ENCODE peak calls at places on chromosomes 16 and 17, in nine cellular contexts. One of them, this sample, is unnamed.

GRCh38 chr17:80270836-80271235 is 10.2 kb downstream of the RNF213 start:
- DNase-seq in heart right ventricle: no peak
- DNase-seq in glutamatergic neuron: no peak
- DNase-seq in brain microvascular endothelial cell: peak
- DNase-seq in neural progenitor cell: peak
- DNase-seq in MM.1S: no peak
- DNase-seq in tibial nerve: no peak
- DNase-seq in B cell: no peak
- DNase-seq in AG04449: no peak
- DNase-seq in this sample: no peak

GRCh38 chr17:67500677-67501300 is 123.7 kb downstream of the PITPNC1 start:
- DNase-seq in heart right ventricle: no peak
- DNase-seq in glutamatergic neuron: no peak
- DNase-seq in brain microvascular endothelial cell: no peak
- DNase-seq in neural progenitor cell: no peak
- DNase-seq in MM.1S: no peak
- DNase-seq in tibial nerve: no peak
- DNase-seq in B cell: no peak
- DNase-seq in AG04449: no peak
- DNase-seq in this sample: no peak

GRCh38 chr17:7667616-7668406 is 17.1 kb downstream of the ATP1B2 start:
- DNase-seq in heart right ventricle: no peak
- DNase-seq in glutamatergic neuron: no peak
- DNase-seq in brain microvascular endothelial cell: no peak
- DNase-seq in neural progenitor cell: no peak
- DNase-seq in MM.1S: no peak
- DNase-seq in tibial nerve: no peak
- DNase-seq in B cell: no peak
- DNase-seq in AG04449: no peak
- DNase-seq in this sample: no peak

GRCh38 chr17:60327122-60327869 is 64.6 kb downstream of the USP32 start:
- DNase-seq in heart right ventricle: no peak
- DNase-seq in glutamatergic neuron: peak
- DNase-seq in brain microvascular endothelial cell: no peak
- DNase-seq in neural progenitor cell: peak
- DNase-seq in MM.1S: no peak
- DNase-seq in tibial nerve: no peak
- DNase-seq in B cell: no peak
- DNase-seq in AG04449: no peak
- DNase-seq in this sample: no peak

GRCh38 chr16:47018223-47018891 is 44.9 kb upstream of the DNAJA2 start:
- DNase-seq in heart right ventricle: no peak
- DNase-seq in glutamatergic neuron: peak
- DNase-seq in brain microvascular endothelial cell: peak
- DNase-seq in neural progenitor cell: peak
- DNase-seq in MM.1S: peak
- DNase-seq in tibial nerve: no peak
- DNase-seq in B cell: peak
- DNase-seq in AG04449: no peak
- DNase-seq in this sample: peak

GRCh38 chr17:59756236-59756818 is 48.9 kb downstream of the VMP1 start:
- DNase-seq in heart right ventricle: no peak
- DNase-seq in glutamatergic neuron: no peak
- DNase-seq in brain microvascular endothelial cell: peak
- DNase-seq in neural progenitor cell: no peak
- DNase-seq in MM.1S: no peak
- DNase-seq in tibial nerve: no peak
- DNase-seq in B cell: no peak
- DNase-seq in AG04449: peak
- DNase-seq in this sample: peak

GRCh38 chr17:63474174-63474913 is 2.5 kb upstream of the ACE start:
- DNase-seq in heart right ventricle: peak
- DNase-seq in glutamatergic neuron: no peak
- DNase-seq in brain microvascular endothelial cell: no peak
- DNase-seq in neural progenitor cell: no peak
- DNase-seq in MM.1S: no peak
- DNase-seq in tibial nerve: no peak
- DNase-seq in B cell: no peak
- DNase-seq in AG04449: no peak
- DNase-seq in this sample: no peak

GRCh38 chr16:28167221-28167620 is 44.5 kb downstream of the XPO6 start:
- DNase-seq in heart right ventricle: no peak
- DNase-seq in glutamatergic neuron: no peak
- DNase-seq in brain microvascular endothelial cell: no peak
- DNase-seq in neural progenitor cell: no peak
- DNase-seq in MM.1S: no peak
- DNase-seq in tibial nerve: no peak
- DNase-seq in B cell: no peak
- DNase-seq in AG04449: no peak
- DNase-seq in this sample: no peak

GRCh38 chr16:16021988-16022682 is 72.7 kb downstream of the ABCC1 start:
- DNase-seq in heart right ventricle: peak
- DNase-seq in glutamatergic neuron: peak
- DNase-seq in brain microvascular endothelial cell: peak
- DNase-seq in neural progenitor cell: peak
- DNase-seq in MM.1S: no peak
- DNase-seq in tibial nerve: peak
- DNase-seq in B cell: no peak
- DNase-seq in AG04449: no peak
- DNase-seq in this sample: peak

GRCh38 chr17:56779306-56779705 is 54.4 kb downstream of the C17orf67 start:
- DNase-seq in heart right ventricle: no peak
- DNase-seq in glutamatergic neuron: no peak
- DNase-seq in brain microvascular endothelial cell: no peak
- DNase-seq in neural progenitor cell: no peak
- DNase-seq in MM.1S: no peak
- DNase-seq in tibial nerve: no peak
- DNase-seq in B cell: no peak
- DNase-seq in AG04449: no peak
- DNase-seq in this sample: no peak

GRCh38 chr17:66834426-66834918 is 445 bp upstream of the CACNG5 start:
- DNase-seq in heart right ventricle: no peak
- DNase-seq in glutamatergic neuron: no peak
- DNase-seq in brain microvascular endothelial cell: no peak
- DNase-seq in neural progenitor cell: no peak
- DNase-seq in MM.1S: no peak
- DNase-seq in tibial nerve: no peak
- DNase-seq in B cell: no peak
- DNase-seq in AG04449: no peak
- DNase-seq in this sample: no peak

GRCh38 chr17:61836266-61837174 is 26.8 kb downstream of the BRIP1 start:
- DNase-seq in heart right ventricle: no peak
- DNase-seq in glutamatergic neuron: no peak
- DNase-seq in brain microvascular endothelial cell: no peak
- DNase-seq in neural progenitor cell: no peak
- DNase-seq in MM.1S: no peak
- DNase-seq in tibial nerve: no peak
- DNase-seq in B cell: no peak
- DNase-seq in AG04449: no peak
- DNase-seq in this sample: no peak

GRCh38 chr17:61843435-61843834 is 19.9 kb downstream of the BRIP1 start:
- DNase-seq in heart right ventricle: no peak
- DNase-seq in glutamatergic neuron: no peak
- DNase-seq in brain microvascular endothelial cell: no peak
- DNase-seq in neural progenitor cell: no peak
- DNase-seq in MM.1S: no peak
- DNase-seq in tibial nerve: no peak
- DNase-seq in B cell: no peak
- DNase-seq in AG04449: no peak
- DNase-seq in this sample: no peak

GRCh38 chr17:61837175-61838051 is 25.9 kb downstream of the BRIP1 start:
- DNase-seq in heart right ventricle: peak
- DNase-seq in glutamatergic neuron: peak
- DNase-seq in brain microvascular endothelial cell: peak
- DNase-seq in neural progenitor cell: peak
- DNase-seq in MM.1S: peak
- DNase-seq in tibial nerve: peak
- DNase-seq in B cell: peak
- DNase-seq in AG04449: no peak
- DNase-seq in this sample: peak

GRCh38 chr17:61842899-61843298 is 20.4 kb downstream of the BRIP1 start:
- DNase-seq in heart right ventricle: no peak
- DNase-seq in glutamatergic neuron: no peak
- DNase-seq in brain microvascular endothelial cell: no peak
- DNase-seq in neural progenitor cell: no peak
- DNase-seq in MM.1S: no peak
- DNase-seq in tibial nerve: no peak
- DNase-seq in B cell: no peak
- DNase-seq in AG04449: no peak
- DNase-seq in this sample: no peak

DNA sequence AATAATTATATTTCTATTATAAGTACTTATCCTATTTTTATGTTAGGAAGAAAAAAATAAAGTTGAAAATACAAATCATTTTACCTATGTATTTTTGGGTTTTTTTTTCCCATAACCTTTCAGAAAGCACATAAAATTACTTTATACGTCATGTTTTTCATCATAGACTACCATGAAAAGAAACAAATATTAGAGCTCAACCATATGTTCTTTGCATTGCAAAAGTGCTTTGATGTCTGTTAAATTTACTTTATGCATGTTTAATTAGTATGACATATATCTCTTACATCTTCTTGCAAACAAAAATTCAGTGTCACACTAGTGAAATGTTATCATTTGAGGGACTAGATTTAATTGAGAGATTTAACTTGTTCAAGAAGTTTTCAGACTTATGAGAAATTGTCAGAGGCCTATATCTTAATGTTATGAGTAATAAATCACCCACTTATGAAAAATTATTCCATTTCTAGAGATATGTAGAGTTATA is 24.0 kb downstream of the BRIP1 start:
- DNase-seq in heart right ventricle: no peak
- DNase-seq in glutamatergic neuron: no peak
- DNase-seq in brain microvascular endothelial cell: no peak
- DNase-seq in neural progenitor cell: no peak
- DNase-seq in MM.1S: no peak
- DNase-seq in tibial nerve: no peak
- DNase-seq in B cell: no peak
- DNase-seq in AG04449: no peak
- DNase-seq in this sample: no peak
- TF ChIP-seq CTCF in heart right ventricle: no peak
- TF ChIP-seq CTCF in glutamatergic neuron: no peak
- TF ChIP-seq CTCF in brain microvascular endothelial cell: no peak
- TF ChIP-seq CTCF in neural progenitor cell: no peak
- TF ChIP-seq CTCF in MM.1S: no peak
- TF ChIP-seq CTCF in tibial nerve: no peak
- TF ChIP-seq CTCF in B cell: no peak
- TF ChIP-seq CTCF in AG04449: no peak
- TF ChIP-seq CTCF in this sample: no peak

DNA sequence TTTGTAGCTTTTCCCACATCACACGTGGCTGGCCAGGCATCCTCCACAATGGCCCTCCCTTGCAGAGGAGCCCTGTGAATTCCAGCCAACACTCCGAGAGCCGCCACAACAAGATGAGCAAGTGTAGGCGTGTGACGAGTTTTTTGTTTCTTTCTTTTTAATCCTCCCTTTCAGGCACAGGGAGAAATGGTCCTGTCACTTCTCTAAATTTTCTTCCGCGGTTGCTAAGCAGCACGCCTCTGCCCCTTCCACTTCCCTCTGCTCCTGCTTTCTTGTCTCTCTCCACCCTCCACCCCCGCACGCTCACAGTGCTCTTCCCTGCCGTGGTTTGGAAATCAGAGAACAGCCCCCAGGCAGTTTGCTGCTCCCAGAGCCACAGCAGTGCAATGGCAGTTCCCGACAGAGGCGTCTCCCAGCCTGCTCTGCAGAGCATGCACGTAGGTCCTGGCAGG is 68.0 kb upstream of the MRTFB start:
- DNase-seq in heart right ventricle: peak
- DNase-seq in glutamatergic neuron: peak
- DNase-seq in brain microvascular endothelial cell: peak
- DNase-seq in neural progenitor cell: peak
- DNase-seq in MM.1S: no peak
- DNase-seq in tibial nerve: peak
- DNase-seq in B cell: no peak
- DNase-seq in AG04449: no peak
- DNase-seq in this sample: peak
- TF ChIP-seq CTCF in heart right ventricle: no peak
- TF ChIP-seq CTCF in glutamatergic neuron: no peak
- TF ChIP-seq CTCF in brain microvascular endothelial cell: peak
- TF ChIP-seq CTCF in neural progenitor cell: peak
- TF ChIP-seq CTCF in MM.1S: no peak
- TF ChIP-seq CTCF in tibial nerve: no peak
- TF ChIP-seq CTCF in B cell: no peak
- TF ChIP-seq CTCF in AG04449: no peak
- TF ChIP-seq CTCF in this sample: no peak

DNA sequence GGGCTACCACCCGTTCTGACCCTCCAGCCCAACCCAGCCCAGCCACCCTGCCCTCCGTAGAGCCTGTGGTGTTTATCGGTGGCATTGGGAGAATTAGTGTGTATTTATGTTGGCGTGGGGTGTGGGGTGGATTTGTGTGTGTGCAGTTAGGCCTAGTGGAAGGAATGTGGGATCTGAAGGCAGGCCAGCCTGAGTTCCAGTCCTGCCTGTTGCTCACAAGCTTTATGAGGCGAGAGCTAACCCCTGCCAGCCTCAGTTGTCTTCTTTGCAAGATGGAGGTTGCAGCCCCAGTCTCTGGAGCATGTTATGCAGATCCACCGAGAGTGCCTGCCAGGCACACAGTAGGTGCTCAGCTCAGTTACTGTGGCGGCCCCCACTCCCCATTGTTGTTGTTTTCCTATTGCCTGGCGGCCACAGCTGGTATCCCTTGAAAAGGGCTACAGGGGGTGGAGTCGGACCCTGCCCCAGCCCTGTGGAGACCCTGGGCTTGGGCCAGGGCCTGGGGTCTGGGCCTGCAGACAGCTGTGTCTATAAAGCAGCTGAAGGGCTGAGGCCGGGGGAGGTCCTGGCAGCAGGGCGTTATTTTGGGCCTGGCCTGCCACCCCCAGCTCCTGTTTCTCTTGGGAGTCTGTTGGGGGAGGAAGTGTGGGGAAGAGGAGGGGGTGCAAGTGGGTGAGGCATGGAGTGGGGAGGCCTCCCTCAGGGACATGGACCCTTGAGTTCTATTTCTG is 5.1 kb downstream of the ERBB2 start:
- DNase-seq in heart right ventricle: no peak
- DNase-seq in glutamatergic neuron: no peak
- DNase-seq in brain microvascular endothelial cell: peak
- DNase-seq in neural progenitor cell: peak
- DNase-seq in MM.1S: no peak
- DNase-seq in tibial nerve: no peak
- DNase-seq in B cell: no peak
- DNase-seq in AG04449: no peak
- DNase-seq in this sample: peak
- TF ChIP-seq CTCF in heart right ventricle: no peak
- TF ChIP-seq CTCF in glutamatergic neuron: no peak
- TF ChIP-seq CTCF in brain microvascular endothelial cell: peak
- TF ChIP-seq CTCF in neural progenitor cell: peak
- TF ChIP-seq CTCF in MM.1S: no peak
- TF ChIP-seq CTCF in tibial nerve: peak
- TF ChIP-seq CTCF in B cell: no peak
- TF ChIP-seq CTCF in AG04449: peak
- TF ChIP-seq CTCF in this sample: peak

DNA sequence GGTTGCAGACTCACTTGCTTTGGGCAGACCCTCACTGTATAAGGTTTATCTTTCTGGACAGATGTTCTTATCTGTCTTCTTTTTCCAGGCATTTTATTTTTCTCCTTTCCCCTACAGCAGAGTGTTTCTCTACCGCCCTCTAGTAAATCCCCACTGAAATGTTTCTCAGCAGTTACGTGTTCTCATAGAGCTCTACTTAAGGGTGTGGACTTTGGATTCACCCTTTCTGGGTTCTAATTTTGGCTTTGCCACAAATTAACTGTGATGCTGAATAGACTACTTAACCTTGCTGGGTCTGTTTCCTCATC is 2.0 kb downstream of the ADAT1 start:
- DNase-seq in heart right ventricle: no peak
- DNase-seq in glutamatergic neuron: no peak
- DNase-seq in brain microvascular endothelial cell: no peak
- DNase-seq in neural progenitor cell: peak
- DNase-seq in MM.1S: peak
- DNase-seq in tibial nerve: no peak
- DNase-seq in B cell: no peak
- DNase-seq in AG04449: no peak
- DNase-seq in this sample: peak
- TF ChIP-seq CTCF in heart right ventricle: no peak
- TF ChIP-seq CTCF in glutamatergic neuron: no peak
- TF ChIP-seq CTCF in brain microvascular endothelial cell: peak
- TF ChIP-seq CTCF in neural progenitor cell: peak
- TF ChIP-seq CTCF in MM.1S: peak
- TF ChIP-seq CTCF in tibial nerve: no peak
- TF ChIP-seq CTCF in B cell: no peak
- TF ChIP-seq CTCF in AG04449: peak
- TF ChIP-seq CTCF in this sample: peak

This sample was measured in astrocyte of the spinal cord.